ENCODE peak calls at places on chromosomes 4 and X, in seven cellular contexts. Y is HCEC 1CT; P is activated gamma-delta T cell treated with anti-CD3 and anti-CD28 coated beads, Interleukin-2, amount 50 U/mL, for 16 hours; B is EL; Z is Caki2; N is hypothalamus; G is activated T-cell treated with anti-CD3 and anti-CD28 coated beads, Interleukin-2, amount 50 U/mL, for 24 hours. S is an unnamed sample.

GRCh38 chr4:85478576-85478975 is 3.6 kb downstream of the ARHGAP24 start:
- DNase-seq in N (no peak), Y (peak; percentile 69), B (peak; percentile 85), G (no peak), P (no peak), Z (no peak), S (no peak)

GRCh38 chr4:26860922-26861433 is 337 bp downstream of the STIM2 start:
- DNase-seq in B (peak; percentile 62), P (peak; percentile 28), N (peak; percentile 44), G (peak; percentile 77), Y (peak; percentile 40), Z (peak; percentile 70), S (no peak)

GRCh38 chr4:155342142-155342541 is 34.6 kb downstream of the MAP9 start:
- DNase-seq in N (no peak), Z (peak; percentile 12), Y (peak; percentile 36), B (peak; percentile 35), P (no peak), G (no peak), S (no peak)

GRCh38 chr4:122777846-122778501 is 45.5 kb downstream of the BBS12 start:
- DNase-seq in P (no peak), N (no peak), Z (no peak), B (peak; percentile 93), Y (peak; percentile 71), G (no peak), S (no peak)

GRCh38 chrX:2316534-2316933 is 184.2 kb downstream of the DHRSX start:
- DNase-seq in B (no peak), G (no peak), N (no peak), Z (no peak), Y (no peak), P (no peak), S (no peak)

GRCh38 chrX:55908685-55909212 is 191.2 kb downstream of the RRAGB start:
- DNase-seq in G (peak; percentile 39), N (no peak), B (peak; percentile 1), P (no peak), Z (peak; percentile 52), Y (no peak), S (no peak)

GRCh38 chr4:73152893-73153292 is 83.4 kb upstream of the COX18 start:
- DNase-seq in Z (no peak), G (no peak), B (no peak), P (no peak), Y (no peak), N (no peak), S (no peak)

GRCh38 chr4:95289028-95289634 is 259.6 kb downstream of the UNC5C start:
- DNase-seq in Z (no peak), G (no peak), P (no peak), N (no peak), B (no peak), Y (no peak), S (no peak)

GRCh38 chr4:24973471-24974251 is 57.1 kb downstream of the LGI2 start:
- DNase-seq in P (no peak), G (no peak), N (no peak), Z (peak; percentile 91), B (peak; percentile 59), Y (no peak), S (peak; percentile 27)

GRCh38 chr4:4995103-4995761 is 24.0 kb downstream of the CYTL1 start:
- DNase-seq in N (no peak), Y (peak; percentile 13), B (peak; percentile 74), G (peak; percentile 56), P (no peak), Z (peak; percentile 47), S (peak; percentile 16)

GRCh38 chrX:133921764-133922389 is 63.5 kb downstream of the GPC3 start:
- DNase-seq in N (no peak), B (peak; percentile 8), G (peak; percentile 56), Y (no peak), P (no peak), Z (no peak), S (peak; percentile 62)

GRCh38 chrX:140572724-140573123 is 67.9 kb upstream of the SOX3 start:
- DNase-seq in N (no peak), P (no peak), Y (no peak), Z (peak; percentile 12), G (peak; percentile 31), B (peak; percentile 27), S (peak; percentile 5)